ENCODE peak calls at places on chromosomes 16 and 17, in five cellular contexts. R, O, V, H and E are unnamed samples.

GRCh38 chr16:85333744-85334640 is 221.7 kb upstream of the CIBAR2 start:
- DNase-seq in H (no peak), V (no peak), O (no peak), R (no peak), E (no peak)

GRCh38 chr17:61595418-61595817 is 4.4 kb upstream of the NACA2 start:
- DNase-seq in V (no peak), R (no peak), O (no peak), H (no peak), E (no peak)

GRCh38 chr17:81550285-81550684 is 1.9 kb downstream of the FAAP100 start:
- DNase-seq in R (no peak), V (no peak), H (no peak), O (no peak), E (no peak)

GRCh38 chr16:24610421-24610765 is 71.0 kb downstream of the RBBP6 start:
- DNase-seq in H (no peak), O (no peak), R (no peak), V (no peak), E (peak; percentile 33)

GRCh38 chr17:61409301-61410099 is 9.9 kb downstream of the TBX2 start:
- DNase-seq in V (peak; percentile 73), H (no peak), R (peak; percentile 36), O (peak; percentile 50), E (no peak)

GRCh38 chr17:42121066-42121769 is at the start of gene KAT2A:
- DNase-seq in V (peak; percentile 86), H (peak; percentile 73), O (peak; percentile 95), R (peak; percentile 53), E (peak; percentile 59)

GRCh38 chr16:89256651-89257254 is 39.2 kb downstream of the ZNF778 start:
- DNase-seq in H (no peak), V (peak; percentile 84), R (no peak), O (no peak), E (no peak)

GRCh38 chr16:67594956-67595355 is 32.6 kb downstream of the CTCF start:
- DNase-seq in H (no peak), R (no peak), O (peak; percentile 16), V (no peak), E (no peak)

GRCh38 chr17:16106161-16106891 is 106.7 kb downstream of the TTC19 start:
- DNase-seq in O (peak; percentile 15), V (no peak), H (peak; percentile 12), R (no peak), E (no peak)

GRCh38 chr16:67150833-67151396 is at the start of gene B3GNT9:
- DNase-seq in H (peak; percentile 56), R (no peak), O (peak; percentile 52), V (peak; percentile 88), E (no peak)

GRCh38 chr17:67456103-67456502 is 79.0 kb downstream of the PITPNC1 start:
- DNase-seq in O (no peak), R (no peak), H (no peak), V (no peak), E (no peak)

GRCh38 chr16:51151435-51151950 is 423 bp upstream of the SALL1 start:
- DNase-seq in V (peak; percentile 82), O (no peak), H (peak; percentile 86), R (no peak), E (peak; percentile 81)

GRCh38 chr16:10921536-10922327 is 20.5 kb downstream of the DEXI start:
- DNase-seq in O (no peak), R (no peak), V (no peak), H (no peak), E (no peak)

GRCh38 chr16:2969545-2970521 is 685 bp downstream of the PAQR4 start:
- DNase-seq in V (peak; percentile 90), R (no peak), O (peak; percentile 94), H (peak; percentile 66), E (peak; percentile 75)

GRCh38 chr17:32102172-32102571 is 40.1 kb upstream of the RHOT1 start:
- DNase-seq in V (peak; percentile 43), R (no peak), O (no peak), H (no peak), E (no peak)

GRCh38 chr16:13391337-13391736 is 489.9 kb downstream of the SHISA9 start:
- DNase-seq in R (no peak), O (no peak), H (no peak), V (no peak), E (no peak)

GRCh38 chr16:50459681-50460080 is 88.5 kb upstream of the NKD1 start:
- DNase-seq in V (no peak), O (no peak), H (no peak), R (no peak), E (no peak)

GRCh38 chr17:7988750-7989178 is 13.7 kb upstream of the GUCY2D start:
- DNase-seq in O (peak; percentile 82), H (peak; percentile 76), V (no peak), R (peak; percentile 80), E (peak; percentile 9)

GRCh38 chr16:53529529-53529928 is 26.5 kb upstream of the AKTIP start:
- DNase-seq in R (no peak), V (no peak), O (no peak), H (no peak), E (no peak)

GRCh38 chr17:44901323-44901965 is 2.2 kb upstream of the EFTUD2 start:
- DNase-seq in O (no peak), V (no peak), H (no peak), R (no peak), E (no peak)

GRCh38 chr17:48544356-48545021 is 420 bp downstream of the HOXB2 start:
- DNase-seq in R (no peak), H (no peak), O (peak; percentile 79), V (no peak), E (no peak)

GRCh38 chr17:6815775-6816174 is 15.8 kb downstream of the TEKT1 start:
- DNase-seq in H (no peak), V (no peak), O (no peak), R (no peak), E (no peak)

GRCh38 chr17:9195961-9196668 is 174.8 kb downstream of the NTN1 start:
- DNase-seq in V (no peak), H (no peak), R (no peak), O (no peak), E (peak; percentile 30)

GRCh38 chr16:78791011-78791410 is 691.6 kb downstream of the WWOX start:
- DNase-seq in O (no peak), V (no peak), R (no peak), H (no peak), E (no peak)

GRCh38 chr16:78794581-78795300 is 695.3 kb downstream of the WWOX start:
- DNase-seq in O (no peak), H (no peak), V (no peak), R (no peak), E (no peak)

GRCh38 chr16:78789556-78789955 is 690.1 kb downstream of the WWOX start:
- DNase-seq in R (no peak), O (no peak), H (no peak), V (no peak), E (no peak)

GRCh38 chr16:78791926-78792325 is 692.5 kb downstream of the WWOX start:
- DNase-seq in V (no peak), O (peak; percentile 16), H (no peak), R (no peak), E (no peak)

GRCh38 chr16:78792952-78793351 is 693.5 kb downstream of the WWOX start:
- DNase-seq in H (no peak), R (no peak), V (no peak), O (no peak), E (no peak)
- H3K4me3 ChIP-seq in H (no peak overlapping the region), R (no peak overlapping the region), V (no peak overlapping the region), O (no peak overlapping the region), E (no peak overlapping the region)

GRCh38 chr17:60345233-60345632 is 46.7 kb downstream of the USP32 start:
- DNase-seq in V (no peak), O (no peak), H (no peak), R (no peak), E (no peak)
- TF ChIP-seq ZNF274 in V (no peak), O (no peak), H (no peak), R (no peak), E (no peak)

DNA sequence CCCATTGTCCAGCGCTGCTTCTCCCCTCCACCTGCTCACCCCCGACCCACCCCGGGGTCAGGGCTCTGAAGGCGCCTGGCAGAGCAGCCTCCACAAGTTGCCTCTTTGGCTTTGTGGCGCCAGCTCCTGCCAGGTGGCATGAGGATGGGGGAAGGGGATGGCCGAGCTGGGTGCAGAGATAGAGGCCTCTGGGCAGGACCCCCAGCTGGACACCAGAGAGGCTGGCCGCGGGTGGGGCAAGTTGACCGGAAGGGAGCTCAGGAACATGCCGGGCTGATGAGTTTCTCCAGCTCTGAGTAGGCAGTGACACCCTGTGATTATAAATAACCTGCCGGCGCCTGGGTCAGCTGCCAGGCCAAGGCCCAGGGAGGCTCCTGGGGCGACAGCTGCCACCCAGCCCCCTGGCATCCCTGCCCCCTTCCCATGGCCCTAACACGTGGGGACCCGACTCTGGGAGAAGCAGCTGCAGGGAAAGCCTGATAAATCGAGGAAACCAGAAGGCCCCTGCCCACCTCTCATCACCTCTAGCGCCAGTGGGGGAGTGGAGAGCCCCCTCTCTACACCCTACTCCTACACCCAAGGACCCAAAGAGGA is 729 bp downstream of the P2RX5 start:
- DNase-seq in R (no peak), H (no peak), O (no peak), V (peak; percentile 58), E (no peak)
- TF ChIP-seq YY1 in R (no peak), H (no peak), O (no peak), V (no peak), E (no peak)

DNA sequence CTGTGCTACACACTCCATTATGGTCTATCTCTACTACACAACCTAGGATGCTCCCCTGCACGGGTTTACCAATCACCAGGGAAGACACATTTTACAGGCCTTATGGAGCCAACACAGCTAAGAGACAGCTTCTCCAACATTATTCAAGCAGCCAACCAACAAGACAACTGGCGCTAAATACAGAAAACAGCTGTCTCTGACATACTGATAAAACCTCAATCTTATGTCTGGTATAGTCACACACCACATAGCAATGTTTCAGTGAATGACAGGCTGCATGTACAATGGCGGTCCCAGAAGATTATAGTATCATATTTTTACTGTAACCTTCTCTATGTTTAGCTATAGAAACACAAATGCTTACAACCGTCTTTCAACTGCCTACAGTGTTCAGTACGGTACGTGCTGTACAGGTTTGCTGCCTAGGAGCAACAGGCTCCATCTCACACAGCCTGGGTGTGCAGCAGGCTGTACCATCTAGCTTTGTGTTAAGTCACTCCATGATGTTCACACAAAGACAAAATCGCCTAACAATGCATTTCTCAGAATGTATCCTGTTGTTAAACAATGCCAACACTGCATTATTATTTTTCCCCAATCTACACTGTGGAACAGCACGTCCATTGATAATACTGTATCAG is 10.9 kb downstream of the USP22 start:
- DNase-seq in R (no peak), O (no peak), V (no peak), H (no peak), E (no peak)
- H3K4me3 ChIP-seq in R (no peak overlapping the region), O (no peak overlapping the region), V (no peak overlapping the region), H (no peak overlapping the region), E (no peak overlapping the region)

DNA sequence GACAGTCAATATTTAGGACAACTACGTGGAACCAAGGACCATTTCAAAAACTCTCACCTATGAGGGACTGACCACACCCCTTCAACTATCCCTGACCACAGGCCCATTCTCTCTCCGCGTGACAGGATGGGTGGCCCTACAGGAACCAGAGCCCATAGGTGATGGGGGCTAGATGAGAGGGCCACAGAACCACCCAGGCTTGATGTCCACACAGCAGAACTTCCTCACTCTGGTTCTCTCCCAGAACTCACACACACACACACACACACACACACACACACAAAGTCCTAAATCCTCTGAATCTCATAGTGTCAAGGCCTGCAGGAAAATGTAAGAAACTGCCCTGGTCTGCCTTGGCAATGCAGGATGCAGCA is 1.5 kb downstream of the ZNF319 start:
- DNase-seq in R (no peak), O (no peak), V (no peak), H (no peak), E (no peak)
- TF ChIP-seq ZNF274 in R (no peak), O (no peak), V (no peak), H (no peak), E (no peak)